ENCODE peak calls at places on chromosomes 4 and X, in six cellular contexts. Y is H9, D is mesendoderm, H is hepatocyte, X is HCT116, P is A549. W is an unnamed sample.

GRCh38 chrX:148049441-148049840 is 68.3 kb downstream of the FMR1NB start:
- DNase-seq in X (peak), D (peak), Y (no peak), H (peak), P (peak), W (peak)

GRCh38 chr4:3800351-3800750 is 34.2 kb downstream of the ADRA2C start:
- DNase-seq in H (no peak), X (no peak), P (no peak), D (no peak), Y (no peak), W (no peak)

GRCh38 chr4:108272046-108272445 is 103.3 kb upstream of the LEF1 start:
- DNase-seq in D (no peak), X (no peak), P (no peak), H (peak), Y (no peak), W (no peak)

GRCh38 chr4:122456228-122457106 is at the start of gene IL2:
- DNase-seq in X (no peak), P (no peak), D (no peak), Y (no peak), H (no peak), W (no peak)

GRCh38 chr4:74623041-74623440 is 171.3 kb downstream of the BTC start:
- DNase-seq in Y (no peak), D (peak), P (peak), X (peak), H (peak), W (peak)

GRCh38 chr4:148214529-148215166 is 227.6 kb downstream of the NR3C2 start:
- DNase-seq in D (no peak), X (no peak), Y (no peak), H (no peak), P (no peak), W (no peak)

GRCh38 chr4:124964251-124964650 is 251.7 kb upstream of the ANKRD50 start:
- DNase-seq in Y (no peak), P (no peak), X (no peak), D (peak), H (no peak), W (no peak)

GRCh38 chr4:153785830-153786721 is 2.8 kb downstream of the SFRP2 start:
- DNase-seq in Y (no peak), H (no peak), P (no peak), D (peak), X (peak), W (no peak)

GRCh38 chrX:95903490-95903889 is 781.2 kb upstream of the DIAPH2 start:
- DNase-seq in Y (peak), P (no peak), H (no peak), D (peak), X (no peak), W (no peak)

GRCh38 chr4:4270529-4270928 is 19.4 kb downstream of the LYAR start:
- DNase-seq in P (no peak), H (no peak), Y (no peak), D (no peak), X (no peak), W (no peak)

GRCh38 chrX:130055103-130055502 is 55.2 kb downstream of the ELF4 start:
- DNase-seq in H (no peak), P (no peak), Y (no peak), D (peak), X (no peak), W (no peak)

GRCh38 chr4:8144359-8144758 is 14.3 kb downstream of the ABLIM2 start:
- DNase-seq in P (no peak), D (peak), H (no peak), Y (peak), X (no peak), W (no peak)

GRCh38 chrX:103730147-103730546 is 19.4 kb downstream of the TMEM31 start:
- DNase-seq in X (no peak), P (no peak), H (no peak), Y (no peak), D (no peak), W (no peak)

GRCh38 chr4:46392421-46392820 is 2.5 kb upstream of the GABRA2 start:
- DNase-seq in D (peak), P (no peak), H (no peak), Y (no peak), X (no peak), W (no peak)

GRCh38 chr4:7166286-7166685 is 26.1 kb upstream of the SORCS2 start:
- DNase-seq in H (no peak), P (no peak), D (no peak), X (no peak), Y (peak), W (no peak)

GRCh38 chr4:3305610-3306371 is 13.0 kb downstream of the RGS12 start:
- DNase-seq in X (no peak), H (no peak), Y (no peak), D (peak), P (no peak), W (no peak)

GRCh38 chrX:34655496-34656258 is 1.4 kb downstream of the TMEM47 start:
- DNase-seq in D (peak), P (no peak), Y (no peak), X (no peak), H (no peak), W (no peak)

DNA sequence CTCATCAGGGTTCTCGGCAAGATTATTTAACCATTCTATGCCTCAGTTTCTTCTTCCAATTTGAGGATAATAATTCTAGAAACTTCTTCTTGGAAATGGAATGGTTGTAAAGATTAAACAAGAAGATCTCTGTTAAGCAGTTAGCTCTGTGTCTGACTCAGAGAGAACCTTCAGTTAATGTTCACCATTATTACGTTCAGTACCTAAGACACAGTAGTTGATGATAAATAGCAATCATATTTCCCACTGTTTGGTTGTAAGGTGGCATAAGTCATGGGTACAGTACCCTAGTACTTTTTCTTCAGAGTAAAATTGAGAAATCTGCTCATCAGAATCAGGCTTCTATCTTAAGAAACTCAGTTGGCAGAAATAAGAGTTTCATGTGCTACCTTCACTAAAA is 366.5 kb upstream of the BOD1L1 start:
- DNase-seq in H (no peak), Y (no peak), D (no peak), P (no peak), X (no peak), W (no peak)
- H3K4me2 ChIP-seq in H (no peak), Y (no peak), D (no peak), P (peak), X (no peak), W (no peak)

DNA sequence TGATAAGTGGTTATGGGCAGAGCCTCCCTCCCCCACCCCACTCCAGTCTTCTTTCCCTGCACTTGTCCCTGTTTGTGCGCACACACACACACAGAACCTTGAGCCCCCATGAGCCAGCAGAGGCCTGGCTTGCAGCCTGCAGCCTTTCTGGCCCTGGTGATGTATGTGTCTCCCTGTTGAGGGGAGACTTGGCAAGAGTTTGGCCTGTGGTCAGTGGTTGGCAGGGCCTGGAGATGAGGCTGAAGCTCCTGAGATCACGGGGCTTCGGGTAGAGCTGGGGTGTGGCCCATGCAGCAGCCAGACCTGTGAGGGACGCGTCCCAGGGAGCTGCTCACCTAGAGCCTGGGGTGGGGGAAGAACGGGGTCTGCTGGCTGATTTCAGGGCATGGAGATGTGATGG is 2.3 kb downstream of the GPR173 start:
- DNase-seq in P (no peak), D (no peak), Y (no peak), X (no peak), H (no peak), W (no peak)
- H3K4me2 ChIP-seq in P (no peak), D (no peak), Y (no peak), X (no peak), H (no peak), W (no peak)

GRCh38 chr4:67545199-67545995 is at the start of gene CENPC:
- DNase-seq in X (peak), Y (peak), D (peak), H (peak), P (peak), W (peak)
- H3K4me2 ChIP-seq in X (peak), Y (peak), D (peak), H (peak), P (peak), W (peak)

DNA sequence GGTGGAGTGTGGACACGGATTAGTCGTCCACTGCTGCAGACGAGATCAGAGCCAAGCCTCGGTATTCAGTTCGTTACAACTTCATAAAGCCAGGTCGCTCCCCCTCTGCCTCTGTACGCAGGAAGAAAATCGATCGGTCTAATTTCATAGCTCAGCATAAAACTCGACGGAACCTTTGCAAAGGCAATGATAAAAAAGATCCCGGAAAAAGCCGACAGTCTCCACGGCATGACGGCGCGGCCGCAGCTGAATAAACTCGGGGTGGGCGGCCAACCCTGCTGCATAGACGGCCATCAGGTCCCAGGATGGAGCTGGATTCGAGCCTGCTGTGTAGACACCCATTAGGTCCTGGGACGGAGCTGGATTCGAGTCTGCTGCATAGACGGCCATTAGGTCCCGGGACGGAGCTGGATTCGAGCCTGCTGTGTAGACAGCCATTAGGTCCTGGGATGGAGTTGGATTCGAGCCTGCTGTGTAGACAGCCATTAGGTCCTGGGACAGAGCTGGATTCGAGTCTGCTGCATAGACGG is 113.8 kb upstream of the PPP2R3B start:
- DNase-seq in D (no peak), P (no peak), X (no peak), H (no peak), Y (no peak), W (no peak)
- H3K4me2 ChIP-seq in D (peak), P (no peak), X (no peak), H (no peak), Y (peak), W (no peak)

DNA sequence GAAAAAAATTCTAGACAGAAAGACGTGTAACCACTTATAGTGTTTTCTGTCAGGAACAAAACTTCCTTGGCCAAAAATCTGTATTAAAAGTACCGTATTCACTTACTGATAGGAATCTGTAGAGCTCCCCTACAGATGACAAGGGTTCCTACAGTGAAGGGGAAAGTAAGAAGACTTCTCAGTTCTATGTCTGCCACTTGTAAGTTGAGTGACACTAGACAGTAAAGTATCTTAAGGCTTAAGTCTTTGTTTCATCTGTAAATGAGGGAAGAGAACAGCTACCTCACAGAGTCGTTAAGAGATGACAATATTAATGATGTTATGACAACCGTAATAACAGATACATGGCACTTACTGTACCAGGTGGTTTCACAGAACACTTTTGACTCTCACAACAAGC is 3.3 kb downstream of the COQ2 start:
- DNase-seq in D (peak), H (no peak), Y (no peak), P (no peak), X (no peak), W (no peak)
- H3K4me2 ChIP-seq in D (no peak), H (no peak), Y (no peak), P (peak), X (no peak), W (peak)

DNA sequence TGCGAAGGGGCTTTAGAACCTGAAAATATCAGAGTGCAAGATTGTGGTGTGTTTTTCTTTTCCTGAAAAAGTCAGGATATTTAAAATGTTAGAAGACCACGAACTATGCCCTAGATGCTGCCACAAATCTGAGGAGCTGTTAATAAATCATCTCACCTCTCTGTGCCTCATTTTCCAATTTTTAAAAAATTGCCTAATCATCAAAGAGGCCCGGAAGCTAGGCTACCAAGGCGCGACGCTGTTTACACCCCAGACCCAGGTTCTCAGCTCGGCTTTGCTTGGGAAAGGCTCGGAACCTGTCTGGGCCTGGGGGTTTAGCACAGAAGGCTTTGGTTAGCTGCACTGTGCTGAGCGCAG is 409.6 kb downstream of the BCOR start:
- DNase-seq in H (no peak), Y (no peak), D (no peak), P (no peak), X (no peak), W (no peak)
- H3K4me2 ChIP-seq in H (peak), Y (peak), D (peak), P (peak), X (peak), W (peak)

GRCh38 chr4:21885770-21886169 is 62.8 kb downstream of the KCNIP4 start:
- DNase-seq in D (no peak), Y (no peak), H (no peak), X (no peak), P (no peak), W (no peak)

GRCh38 chr4:21888195-21888976 is 60.2 kb downstream of the KCNIP4 start:
- DNase-seq in X (no peak), D (no peak), H (peak), P (no peak), Y (no peak), W (no peak)

GRCh38 chr4:21884615-21885014 is 64.0 kb downstream of the KCNIP4 start:
- DNase-seq in Y (no peak), P (no peak), D (peak), H (no peak), X (no peak), W (no peak)

GRCh38 chr4:21885241-21885640 is 63.3 kb downstream of the KCNIP4 start:
- DNase-seq in D (no peak), H (no peak), X (no peak), P (no peak), Y (no peak), W (no peak)

DNA sequence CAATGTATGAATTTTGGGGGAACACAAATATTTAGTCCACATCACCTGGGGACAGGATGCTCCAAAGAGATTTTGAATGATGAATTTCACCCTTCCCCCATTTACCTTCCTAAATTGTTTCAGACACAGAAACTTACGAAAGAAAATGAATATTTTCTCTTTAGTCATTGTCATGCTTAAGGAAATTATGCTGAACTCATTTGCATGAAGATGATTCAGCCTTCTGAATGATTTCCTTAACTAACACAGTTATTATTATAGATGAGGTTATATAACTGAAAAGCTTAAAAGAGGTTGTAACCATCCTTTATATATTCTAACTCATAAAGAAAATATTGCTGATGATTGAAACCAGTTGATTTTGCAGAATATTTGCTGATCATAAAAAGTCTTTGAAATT is 61.1 kb downstream of the KCNIP4 start:
- DNase-seq in X (no peak), P (no peak), H (no peak), D (no peak), Y (no peak), W (no peak)
- H3K4me2 ChIP-seq in X (no peak), P (no peak), H (no peak), D (no peak), Y (no peak), W (no peak)

W was measured in DND-41.